ENCODE peak calls at places on chromosome 1, in four cellular contexts. N is HCT116, W is sigmoid colon, T is caudate nucleus. U is an unnamed sample.

GRCh38 chr1:53732912-53733317 is 6.0 kb downstream of the GLIS1 start:
- DNase-seq in T (no peak), N (no peak), W (no peak), U (no peak)

GRCh38 chr1:172430128-172430454 is 9.6 kb downstream of the C1orf105 start:
- DNase-seq in N (no peak), W (no peak), T (no peak), U (no peak)

GRCh38 chr1:36494971-36495370 is 12.3 kb upstream of the CSF3R start:
- DNase-seq in W (peak; percentile 21), T (no peak), N (no peak), U (no peak)

GRCh38 chr1:2279210-2279639 is 51.1 kb downstream of the SKI start:
- DNase-seq in T (no peak), N (no peak), W (peak; percentile 86), U (no peak)

GRCh38 chr1:212451416-212452322 is 18.9 kb downstream of the NENF start:
- DNase-seq in W (peak; percentile 53), N (no peak), T (no peak), U (no peak)

GRCh38 chr1:212600980-212601379 is 7.6 kb upstream of the ATF3 start:
- DNase-seq in N (no peak), W (no peak), T (no peak), U (no peak)

GRCh38 chr1:204062106-204062505 is 10.8 kb upstream of the SOX13 start:
- DNase-seq in W (no peak), N (no peak), T (no peak), U (no peak)

GRCh38 chr1:67723620-67724019 is 38.6 kb downstream of the GADD45A start:
- DNase-seq in T (no peak), N (no peak), W (no peak), U (peak; percentile 58)

GRCh38 chr1:10723317-10723716 is 73.1 kb downstream of the CASZ1 start:
- DNase-seq in T (no peak), N (no peak), W (no peak), U (no peak)

GRCh38 chr1:21657456-21658190 is 11.5 kb downstream of the RAP1GAP start:
- DNase-seq in N (no peak), W (no peak), T (no peak), U (no peak)

GRCh38 chr1:12345350-12346217 is 115.8 kb downstream of the VPS13D start:
- DNase-seq in T (no peak), N (no peak), W (no peak), U (no peak)

U was measured in DMS53.